ENCODE peak calls at places on chromosomes 7 and 10, in five cellular contexts. H is GM23248; P is stimulated activated CD8-positive, alpha-beta memory T cell treated with anti-CD3 and anti-CD28 coated beads, Interleukin-4, amount 100 ng/mL, for 1 hour; C is choroid plexus epithelial cell; T is fibroblast of lung. B is an unnamed sample.

GRCh38 chr7:151469281-151469680 is 29.3 kb upstream of the CRYGN start:
- DNase-seq in H (no peak), P (no peak), C (no peak), T (peak), B (no peak)

GRCh38 chr10:69439350-69439739 is 11.9 kb upstream of the TSPAN15 start:
- DNase-seq in H (peak), P (no peak), C (no peak), T (no peak), B (peak)

GRCh38 chr7:66523409-66523808 is 105.3 kb upstream of the KCTD7 start:
- DNase-seq in H (no peak), P (no peak), C (no peak), T (no peak), B (no peak)

GRCh38 chr7:128697301-128697905 is 25.3 kb downstream of the GARIN1A start:
- DNase-seq in H (peak), P (no peak), C (peak), T (peak), B (peak)

GRCh38 chr10:16992611-16993119 is 136.9 kb downstream of the CUBN start:
- DNase-seq in H (peak), P (no peak), C (peak), T (peak), B (no peak)

GRCh38 chr10:55426138-55426537 is 625.1 kb upstream of the PCDH15 start:
- DNase-seq in H (no peak), P (no peak), C (no peak), T (no peak), B (no peak)

GRCh38 chr7:142645777-142646176 is 103.5 kb upstream of the PRSS1 start:
- DNase-seq in H (peak), P (no peak), C (no peak), T (no peak), B (no peak)

GRCh38 chr7:34772296-34772695 is 114.3 kb downstream of the NPSR1 start:
- DNase-seq in H (no peak), P (no peak), C (peak), T (no peak), B (no peak)

GRCh38 chr10:69624245-69624786 is 5.7 kb upstream of the FAM241B start:
- DNase-seq in H (no peak), P (no peak), C (no peak), T (no peak), B (no peak)

GRCh38 chr10:95536017-95536416 is 25.2 kb downstream of the SORBS1 start:
- DNase-seq in H (no peak), P (no peak), C (peak), T (peak), B (no peak)

GRCh38 chr7:103706805-103707204 is 260.8 kb upstream of the SLC26A5 start:
- DNase-seq in H (no peak), P (no peak), C (no peak), T (no peak), B (no peak)

GRCh38 chr7:93374345-93374940 is 142.3 kb downstream of the VPS50 start:
- DNase-seq in H (peak), P (no peak), C (peak), T (peak), B (no peak)

GRCh38 chr10:75547391-75548298 is 116.2 kb downstream of the LRMDA start:
- DNase-seq in H (peak), P (no peak), C (peak), T (peak), B (no peak)

GRCh38 chr10:115417585-115418265 is 324.6 kb downstream of the ATRNL1 start:
- DNase-seq in H (peak), P (no peak), C (peak), T (peak), B (no peak)

GRCh38 chr10:3136336-3136735 is 36.2 kb downstream of the PITRM1 start:
- DNase-seq in H (peak), P (no peak), C (no peak), T (no peak), B (peak)

GRCh38 chr10:130936844-130937243 is 374.7 kb downstream of the TCERG1L start:
- DNase-seq in H (no peak), P (no peak), C (no peak), T (no peak), B (no peak)

GRCh38 chr10:113045155-113046055 is 95.4 kb downstream of the TCF7L2 start:
- DNase-seq in H (peak), P (no peak), C (peak), T (peak), B (no peak)

GRCh38 chr7:44141221-44141850 is at the start of gene MYL7:
- DNase-seq in H (no peak), P (no peak), C (no peak), T (no peak), B (peak)

GRCh38 chr10:10222288-10222945 is 795.3 kb upstream of the CELF2 start:
- DNase-seq in H (peak), P (no peak), C (peak), T (peak), B (no peak)

GRCh38 chr10:29140991-29141390 is 147.9 kb upstream of the LYZL1 start:
- DNase-seq in H (peak), P (no peak), C (peak), T (peak), B (no peak)

B was measured in spleen.